ENCODE peak calls at places on chromosome 5, in six cellular contexts. C is GM12878, J is K562, K is HepG2, R is A549, M is endothelial cell of umbilical vein. V is an unnamed sample.

GRCh38 chr5:156824800-156825199 is 25.3 kb upstream of the PPP1R2B start:
- DNase-seq in J (no peak), M (no peak), R (peak), C (no peak), K (peak), V (peak)

GRCh38 chr5:74206571-74207550 is 433.7 kb downstream of the ENC1 start:
- DNase-seq in C (no peak), J (no peak), R (no peak), K (no peak), M (peak), V (no peak)

GRCh38 chr5:123511290-123511647 is 708 bp upstream of the CSNK1G3 start:
- DNase-seq in R (no peak), M (no peak), C (no peak), J (no peak), K (peak), V (peak)

GRCh38 chr5:95826949-95827595 is 4.5 kb upstream of the GLRX start:
- DNase-seq in C (no peak), M (no peak), J (no peak), R (no peak), K (peak), V (no peak)

GRCh38 chr5:88244686-88245085 is 24.0 kb downstream of the TMEM161B start:
- DNase-seq in K (no peak), C (no peak), R (no peak), M (no peak), J (no peak), V (no peak)

GRCh38 chr5:158874343-158874742 is 225.4 kb downstream of the EBF1 start:
- DNase-seq in R (no peak), J (no peak), K (no peak), C (no peak), M (no peak), V (no peak)

GRCh38 chr5:1375871-1376850 is 31.3 kb upstream of the CLPTM1L start:
- DNase-seq in M (no peak), R (no peak), J (no peak), C (no peak), K (no peak), V (peak)

GRCh38 chr5:33079548-33079947 is 361.2 kb upstream of the TARS1 start:
- DNase-seq in M (no peak), J (no peak), K (no peak), C (no peak), R (no peak), V (no peak)

GRCh38 chr5:8683528-8683927 is 814.6 kb downstream of the MTRR start:
- DNase-seq in R (no peak), C (no peak), M (no peak), K (no peak), J (no peak), V (no peak)

GRCh38 chr5:105924366-105924765 is 1746.4 kb downstream of the EFNA5 start:
- DNase-seq in K (no peak), R (no peak), M (no peak), J (no peak), C (no peak), V (no peak)

GRCh38 chr5:160083012-160083436 is 36.2 kb downstream of the PWWP2A start:
- DNase-seq in J (no peak), R (peak), K (no peak), M (peak), C (no peak), V (no peak)

GRCh38 chr5:169020102-169020501 is 280.8 kb downstream of the SLIT3 start:
- DNase-seq in C (no peak), R (peak), K (no peak), J (no peak), M (peak), V (peak)

GRCh38 chr5:56637321-56637920 is 177.9 kb upstream of the MAP3K1 start:
- DNase-seq in R (peak), M (peak), C (no peak), J (no peak), K (peak), V (no peak)

GRCh38 chr5:116032094-116032517 is at the start of gene ARL14EPL:
- DNase-seq in J (peak), K (peak), M (peak), C (no peak), R (peak), V (peak)

GRCh38 chr5:157431544-157432200 is 28.3 kb upstream of the NIPAL4 start:
- DNase-seq in C (peak), K (peak), J (no peak), M (peak), R (peak), V (peak)

GRCh38 chr5:8417316-8418048 is 548.5 kb downstream of the MTRR start:
- DNase-seq in K (no peak), J (no peak), C (no peak), R (no peak), M (no peak), V (no peak)

GRCh38 chr5:53537711-53538110 is 22.7 kb upstream of the NDUFS4 start:
- DNase-seq in J (no peak), K (no peak), R (no peak), C (no peak), M (no peak), V (no peak)

GRCh38 chr5:60372786-60373185 is 327.2 kb downstream of the DEPDC1B start:
- DNase-seq in J (no peak), R (peak), K (peak), M (no peak), C (no peak), V (no peak)

GRCh38 chr5:2748180-2748840 is 3.2 kb downstream of the IRX2 start:
- DNase-seq in M (no peak), C (no peak), J (no peak), R (no peak), K (no peak), V (no peak)

GRCh38 chr5:53249529-53249928 is 140.0 kb upstream of the MOCS2 start:
- DNase-seq in C (no peak), J (no peak), R (peak), K (no peak), M (peak), V (no peak)

GRCh38 chr5:143836161-143836725 is 24.3 kb downstream of the HMHB1 start:
- DNase-seq in K (no peak), R (no peak), C (no peak), J (no peak), M (no peak), V (no peak)

GRCh38 chr5:64811050-64811640 is 42.4 kb downstream of the CWC27 start:
- DNase-seq in M (peak), C (peak), R (peak), J (peak), K (peak), V (peak)

GRCh38 chr5:153404747-153405146 is 85.7 kb upstream of the GRIA1 start:
- DNase-seq in M (no peak), R (no peak), C (no peak), J (no peak), K (no peak), V (no peak)

GRCh38 chr5:79301046-79301712 is 65.2 kb downstream of the JMY start:
- DNase-seq in K (peak), J (no peak), C (no peak), M (no peak), R (no peak), V (no peak)

GRCh38 chr5:79771387-79771786 is 81.8 kb downstream of the CMYA5 start:
- DNase-seq in J (no peak), R (no peak), K (no peak), C (no peak), M (no peak), V (no peak)

GRCh38 chr5:3606121-3606831 is 10.6 kb downstream of the IRX1 start:
- DNase-seq in K (no peak), M (no peak), R (no peak), C (no peak), J (no peak), V (no peak)

GRCh38 chr5:130868186-130868821 is 296.8 kb downstream of the HINT1 start:
- DNase-seq in M (no peak), K (no peak), R (no peak), J (no peak), C (no peak), V (no peak)

GRCh38 chr5:77960305-77960704 is 184.2 kb upstream of the TBCA start:
- DNase-seq in K (no peak), J (no peak), M (no peak), R (no peak), C (no peak), V (no peak)

GRCh38 chr5:141866111-141866510 is 12.1 kb downstream of the PCDH1 start:
- DNase-seq in C (no peak), K (peak), M (no peak), J (no peak), R (no peak), V (no peak)

GRCh38 chr5:96844476-96844990 is 31.8 kb upstream of the ERAP2 start:
- DNase-seq in R (no peak), K (no peak), M (no peak), C (no peak), J (no peak), V (peak)

GRCh38 chr5:11300736-11301135 is 539.7 kb upstream of the DAP start:
- DNase-seq in K (no peak), M (no peak), C (no peak), R (no peak), J (no peak), V (no peak)

GRCh38 chr5:173643964-173644363 is 27.5 kb upstream of the BOD1 start:
- DNase-seq in J (no peak), M (no peak), R (no peak), K (no peak), C (peak), V (no peak)

GRCh38 chr5:172748341-172748843 is 22.6 kb downstream of the DUSP1 start:
- DNase-seq in C (no peak), K (no peak), R (no peak), J (no peak), M (peak), V (no peak)

GRCh38 chr5:122789461-122790171 is 14.7 kb downstream of the SNX2 start:
- DNase-seq in M (no peak), C (no peak), J (no peak), R (no peak), K (no peak), V (no peak)

GRCh38 chr5:54257366-54258118 is 52.8 kb downstream of the ARL15 start:
- DNase-seq in R (no peak), K (no peak), C (no peak), M (no peak), J (no peak), V (no peak)

GRCh38 chr5:139982157-139982974 is 60.7 kb downstream of the NRG2 start:
- DNase-seq in R (no peak), C (no peak), K (no peak), J (no peak), M (peak), V (no peak)

GRCh38 chr5:20536813-20537212 is 548.8 kb upstream of the CDH18 start:
- DNase-seq in C (no peak), M (no peak), R (no peak), K (no peak), J (no peak), V (peak)

GRCh38 chr5:82272957-82273356 is 5.2 kb downstream of the RPS23 start:
- DNase-seq in C (no peak), R (no peak), K (no peak), M (no peak), J (no peak), V (peak)

GRCh38 chr5:56638768-56639238 is 176.5 kb upstream of the MAP3K1 start:
- DNase-seq in J (no peak), R (no peak), M (no peak), K (no peak), C (no peak), V (no peak)

GRCh38 chr5:157559301-157559700 is 16.3 kb downstream of the ADAM19 start:
- DNase-seq in K (no peak), C (no peak), R (peak), M (no peak), J (no peak), V (no peak)

DNA sequence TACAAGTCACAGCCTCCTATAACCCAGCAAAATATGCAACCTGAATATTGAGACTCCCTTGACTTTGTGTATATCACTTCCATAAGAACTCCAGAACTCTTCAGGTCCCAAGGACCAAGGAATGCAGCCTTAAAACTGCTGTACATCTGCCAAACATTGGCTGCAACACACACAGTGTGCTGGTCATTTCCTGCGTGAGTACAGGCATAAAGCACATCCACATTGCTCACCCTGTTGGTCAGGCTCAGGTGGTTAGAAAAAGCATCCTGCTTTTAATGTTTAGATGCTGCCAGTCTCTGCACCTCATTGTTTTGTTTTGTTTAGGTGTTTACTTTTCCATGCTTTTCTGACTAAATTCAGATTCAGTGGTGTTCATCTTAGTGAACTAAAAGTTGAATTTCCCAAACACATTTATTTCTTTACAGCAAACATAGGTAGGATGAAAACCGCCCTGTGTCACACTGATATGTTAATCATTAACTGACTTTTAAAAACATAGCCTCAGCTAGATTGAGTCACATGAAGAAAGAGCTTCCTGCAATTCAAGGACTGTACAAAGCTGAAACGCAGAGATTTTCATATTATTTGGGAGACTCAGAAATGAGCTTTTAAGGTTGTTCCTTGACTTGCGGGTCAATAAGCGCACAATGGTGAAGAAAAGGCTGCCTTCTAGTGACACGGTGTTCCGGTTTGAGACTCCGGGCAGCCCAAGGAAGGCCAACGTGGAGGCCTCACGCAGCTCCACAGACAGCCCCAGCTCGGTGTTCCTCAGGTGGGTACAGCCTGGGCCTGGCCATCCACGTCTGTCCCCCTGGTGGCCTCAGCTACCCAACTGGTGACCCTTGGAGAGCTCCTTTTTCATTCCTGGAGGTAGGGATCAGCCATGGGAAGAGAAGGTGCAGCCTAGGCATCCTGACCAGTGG is 52.2 kb upstream of the GRAMD2B start:
- DNase-seq in R (peak), M (no peak), J (no peak), K (peak), C (no peak), V (no peak)
- TF ChIP-seq POLR2A in R (no peak), M (no peak), J (no peak), K (peak), C (no peak), V (no peak)

GRCh38 chr5:149217096-149217801 is 54.4 kb upstream of the AFAP1L1 start:
- DNase-seq in M (no peak), R (no peak), J (no peak), C (no peak), K (no peak), V (no peak)
- TF ChIP-seq MYC in M (no peak), R (no peak), J (no peak), C (no peak), K (no peak), V (no peak)

GRCh38 chr5:179806250-179807045 is at the start of gene MGAT4B:
- DNase-seq in R (peak), K (no peak), C (no peak), J (peak), M (peak), V (peak)
- TF ChIP-seq POLR2A in R (peak), K (no peak), C (peak), J (no peak), M (peak), V (peak)

GRCh38 chr5:176564002-176564401 is 14.9 kb downstream of the CDHR2 start:
- DNase-seq in R (no peak), C (no peak), K (no peak), M (no peak), J (no peak), V (no peak)

GRCh38 chr5:176560364-176560763 is 11.2 kb downstream of the CDHR2 start:
- DNase-seq in J (no peak), K (no peak), R (no peak), C (no peak), M (no peak), V (no peak)

GRCh38 chr5:176559683-176560082 is 10.5 kb downstream of the CDHR2 start:
- DNase-seq in J (no peak), C (no peak), R (no peak), K (no peak), M (no peak), V (no peak)

GRCh38 chr5:176562189-176562588 is 13.0 kb downstream of the CDHR2 start:
- DNase-seq in J (no peak), M (no peak), K (no peak), C (no peak), R (no peak), V (no peak)

DNA sequence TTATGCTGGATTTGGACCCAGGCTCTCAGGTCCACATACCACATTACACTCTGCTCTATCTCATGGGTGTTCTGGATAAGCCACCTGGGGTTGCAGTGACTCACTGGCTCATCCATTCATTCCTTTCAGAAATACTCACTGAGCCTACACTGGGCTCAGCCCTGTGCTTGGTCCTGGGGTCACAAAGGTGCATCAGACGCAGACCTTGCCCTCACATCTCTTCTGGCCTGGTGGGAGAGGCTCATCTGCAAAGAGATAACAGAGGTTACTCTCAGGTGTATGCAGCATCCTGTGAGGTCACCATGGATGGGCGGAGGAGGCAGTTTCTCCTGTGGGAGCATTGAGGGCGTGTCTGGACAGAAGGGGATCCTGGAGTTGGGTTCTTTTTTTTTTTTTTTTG is 12.1 kb downstream of the CDHR2 start:
- DNase-seq in M (no peak), K (no peak), R (no peak), C (no peak), J (no peak), V (no peak)
- TF ChIP-seq MYC in M (no peak), K (no peak), R (no peak), C (no peak), J (no peak), V (no peak)

DNA sequence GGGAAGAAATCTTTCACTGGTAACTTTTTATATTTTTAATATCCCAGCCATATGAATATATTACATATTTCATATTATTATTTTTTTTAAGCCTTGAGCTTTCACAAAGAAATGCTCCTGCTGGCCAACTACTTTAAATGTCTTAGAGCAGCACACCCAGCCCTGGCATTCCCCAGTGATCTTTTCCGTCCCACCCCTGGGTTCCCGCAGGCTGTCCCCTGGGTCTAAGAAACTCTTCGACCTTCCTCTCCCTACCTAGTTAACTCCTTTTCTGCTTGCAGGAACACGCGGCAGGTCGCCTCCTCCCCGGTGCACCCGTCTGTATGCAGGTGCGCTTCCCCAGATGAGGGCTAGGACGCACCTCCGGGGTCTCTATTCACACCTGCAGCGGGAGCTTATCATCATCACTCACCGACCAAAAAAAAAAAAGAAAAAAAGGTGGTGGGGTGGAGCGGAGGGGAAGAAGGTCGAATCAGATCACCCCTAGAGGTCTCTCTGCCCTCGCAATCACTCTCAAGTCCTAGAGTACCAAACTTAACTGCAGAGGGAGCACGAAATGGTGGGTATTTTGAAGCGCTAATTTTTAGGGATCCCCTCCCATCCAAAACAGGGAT is 696 bp downstream of the ZFP62 start:
- DNase-seq in M (no peak), R (peak), C (no peak), J (peak), K (peak), V (peak)
- TF ChIP-seq POLR2A in M (no peak), R (no peak), C (no peak), J (no peak), K (no peak), V (no peak)

V was measured in NB4.